ENCODE peak calls at places on chromosomes 4 and X, in six cellular contexts. E is astrocyte; R is aorta; Q is CD4-positive, alpha-beta memory T cell; O is tibial artery; Y is body of pancreas. F is an unnamed sample.

GRCh38 chr4:12633058-12633651 is 851.0 kb downstream of the RAB28 start:
- DNase-seq in E (peak), R (peak), Q (peak), O (peak), Y (peak), F (peak)

GRCh38 chrX:24423960-24424359 is 41.1 kb upstream of the PDK3 start:
- DNase-seq in E (no peak), R (no peak), Q (no peak), O (no peak), Y (no peak), F (no peak)

GRCh38 chr4:79820427-79820826 is 252.6 kb downstream of the ANTXR2 start:
- DNase-seq in E (no peak), R (no peak), Q (no peak), O (no peak), Y (no peak), F (no peak)

GRCh38 chrX:11724122-11725017 is 33.7 kb upstream of the MSL3 start:
- DNase-seq in E (peak), R (no peak), Q (peak), O (no peak), Y (peak), F (peak)

GRCh38 chr4:77172336-77172735 is 15.3 kb downstream of the CCNG2 start:
- DNase-seq in E (peak), R (no peak), Q (no peak), O (no peak), Y (no peak), F (no peak)

GRCh38 chr4:78601013-78601412 is 49.4 kb downstream of the ANXA3 start:
- DNase-seq in E (peak), R (no peak), Q (no peak), O (no peak), Y (peak), F (no peak)

GRCh38 chrX:143429021-143429570 is 88.2 kb downstream of the SPANXN3 start:
- DNase-seq in E (no peak), R (no peak), Q (no peak), O (no peak), Y (no peak), F (no peak)

GRCh38 chrX:14899607-14900006 is 26.4 kb downstream of the MOSPD2 start:
- DNase-seq in E (peak), R (no peak), Q (no peak), O (no peak), Y (no peak), F (peak)

GRCh38 chr4:71752383-71753042 is 31.4 kb downstream of the GC start:
- DNase-seq in E (no peak), R (no peak), Q (no peak), O (no peak), Y (no peak), F (no peak)

GRCh38 chr4:68953056-68953455 is 1.5 kb upstream of the UGT2A3 start:
- DNase-seq in E (no peak), R (no peak), Q (no peak), O (no peak), Y (no peak), F (no peak)

GRCh38 chr4:108702960-108703359 is 52.6 kb downstream of the OSTC start:
- DNase-seq in E (no peak), R (no peak), Q (peak), O (no peak), Y (no peak), F (no peak)

GRCh38 chrX:132648870-132649269 is 160.0 kb upstream of the MBNL3 start:
- DNase-seq in E (peak), R (no peak), Q (no peak), O (no peak), Y (no peak), F (no peak)

GRCh38 chrX:149504226-149504914 is 736 bp downstream of the IDS start:
- DNase-seq in E (no peak), R (peak), Q (peak), O (no peak), Y (peak), F (peak)

GRCh38 chrX:109918753-109919152 is 84.2 kb upstream of the TMEM164 start:
- DNase-seq in E (no peak), R (no peak), Q (no peak), O (no peak), Y (no peak), F (no peak)

DNA sequence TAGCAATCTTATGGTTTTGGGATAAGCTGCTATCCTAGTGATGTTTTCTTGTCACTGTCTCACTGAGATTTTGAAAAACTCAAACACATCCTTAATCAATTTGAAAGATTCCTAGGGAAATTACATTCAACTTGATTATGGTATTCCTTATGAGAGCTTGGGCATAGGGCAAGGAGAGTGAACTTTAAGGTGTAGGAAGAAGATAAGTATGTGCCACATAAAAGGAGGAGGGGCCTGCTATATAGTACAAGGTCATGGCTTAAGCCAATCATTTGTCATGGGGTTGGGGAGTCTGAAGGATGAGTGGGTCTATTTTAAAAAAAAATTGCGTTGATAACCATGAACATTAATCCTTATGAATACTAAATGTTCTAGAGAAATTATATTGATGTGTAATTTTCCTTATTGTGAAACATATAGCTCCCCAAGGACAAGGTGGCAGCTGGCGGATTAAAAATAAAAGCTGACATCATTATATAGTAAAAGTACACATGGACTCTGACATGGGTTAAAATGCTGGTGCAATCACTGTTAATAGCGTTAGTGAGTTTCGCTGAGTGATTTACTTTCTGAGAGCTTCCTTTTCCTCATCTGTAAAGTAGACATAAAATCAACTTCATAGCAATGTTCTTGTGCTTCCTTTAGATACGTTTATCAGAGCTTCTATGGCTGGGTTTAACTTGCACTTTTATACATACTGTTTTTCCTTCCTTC is 17.4 kb downstream of the GALNT7 start:
- DNase-seq in E (no peak), R (no peak), Q (no peak), O (no peak), Y (no peak), F (no peak)
- H3K4me3 ChIP-seq in E (no peak), R (no peak), Q (no peak), O (no peak), Y (no peak), F (no peak)

DNA sequence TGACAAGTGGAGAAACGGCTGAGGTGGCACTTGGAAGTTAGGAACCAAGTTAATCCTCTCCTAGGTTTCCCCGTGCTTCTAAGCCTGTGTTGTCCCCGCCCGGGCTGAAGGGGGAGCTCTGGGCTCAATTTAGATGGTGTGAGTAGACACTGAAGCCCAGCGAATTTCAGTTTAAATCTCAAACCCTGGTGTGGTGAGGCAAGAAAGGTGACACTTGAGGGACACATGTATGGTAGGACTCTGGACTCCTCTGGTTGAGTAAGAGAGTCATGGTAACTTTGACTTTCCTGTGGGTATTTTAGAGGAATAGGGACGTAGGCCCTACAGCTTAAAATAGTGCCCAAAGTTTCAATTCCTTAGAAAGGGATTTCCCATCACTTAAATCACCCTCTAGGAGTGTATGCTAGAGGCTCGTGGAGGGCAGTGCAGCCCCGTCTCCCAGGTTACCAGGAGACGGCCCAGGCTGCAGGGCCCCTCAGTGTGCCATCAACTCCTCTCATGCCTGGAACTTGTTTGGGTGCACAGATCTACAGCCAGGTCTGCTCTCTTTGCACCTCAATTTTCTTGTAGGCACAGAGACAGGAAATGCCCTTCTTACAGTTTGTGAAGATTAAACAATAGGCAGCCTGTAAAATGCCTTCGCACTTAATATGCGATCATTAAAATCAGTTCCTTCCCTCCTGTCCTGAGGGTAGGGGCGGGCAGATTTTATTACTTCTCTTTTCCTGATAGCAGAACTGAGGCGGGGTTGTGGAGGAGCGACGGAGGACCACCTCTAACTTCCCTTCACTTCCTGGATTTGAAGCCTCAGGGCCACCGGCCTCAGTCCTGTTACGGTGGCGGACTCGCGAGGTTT is 23.9 kb downstream of the HAND2 start:
- DNase-seq in E (no peak), R (peak), Q (no peak), O (peak), Y (peak), F (peak)
- H3K4me3 ChIP-seq in E (peak), R (no peak), Q (no peak), O (peak), Y (no peak), F (peak)

GRCh38 chrX:147902270-147902669 is 9.4 kb upstream of the FMR1 start:
- DNase-seq in E (no peak), R (no peak), Q (no peak), O (no peak), Y (no peak), F (no peak)
- H3K4me3 ChIP-seq in E (no peak), R (no peak), Q (no peak), O (no peak), Y (no peak), F (no peak)

GRCh38 chr4:7191546-7192251 is 639 bp upstream of the SORCS2 start:
- DNase-seq in E (no peak), R (peak), Q (no peak), O (peak), Y (no peak), F (peak)
- H3K4me3 ChIP-seq in E (peak), R (no peak), Q (no peak), O (peak), Y (no peak), F (peak)

GRCh38 chr4:576991-577498 is 950 bp upstream of the TMEM271 start:
- DNase-seq in E (no peak), R (no peak), Q (no peak), O (no peak), Y (no peak), F (peak)
- H3K4me3 ChIP-seq in E (no peak), R (no peak), Q (no peak), O (no peak), Y (no peak), F (peak)

DNA sequence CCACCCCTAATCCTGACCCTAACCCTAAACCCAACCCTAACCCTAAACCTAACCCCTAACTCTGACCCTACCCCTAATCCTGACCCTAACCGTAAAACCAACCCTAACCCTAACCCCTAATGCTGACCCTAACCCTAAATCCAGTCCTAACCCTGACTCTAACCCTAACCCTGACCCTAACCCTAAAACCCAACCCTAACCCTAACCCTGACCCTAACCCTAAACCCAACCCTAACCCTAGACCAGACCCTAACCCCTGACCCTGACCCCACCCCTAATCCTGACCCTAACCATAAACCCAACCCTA is 708 bp upstream of the PCGF3 start:
- DNase-seq in E (no peak), R (no peak), Q (no peak), O (no peak), Y (no peak), F (no peak)
- H3K4me3 ChIP-seq in E (no peak), R (no peak), Q (peak), O (peak), Y (peak), F (peak)